ENCODE peak calls at places on chromosomes 6 and 20, in six cellular contexts. L, Y, Z, G, X and I are unnamed samples.
A peak's percentile ranks its signal among the peaks of the same experiment; 100 is the strongest.

GRCh38 chr20:14441201-14441600 is 103.8 kb upstream of the FLRT3 start:
- DNase-seq in L (no peak), G (no peak), Y (no peak), Z (no peak), X (no peak), I (peak; percentile 8)

GRCh38 chr6:113674075-113674474 is 183.1 kb upstream of the MARCKS start:
- DNase-seq in Z (no peak), Y (no peak), X (no peak), G (no peak), L (no peak), I (no peak)

GRCh38 chr20:5843054-5843731 is 93.0 kb downstream of the SHLD1 start:
- DNase-seq in G (no peak), X (no peak), Y (no peak), Z (peak; percentile 25), L (no peak), I (no peak)

GRCh38 chr20:24488064-24488799 is 18.8 kb downstream of the SYNDIG1 start:
- DNase-seq in G (no peak), Y (no peak), Z (no peak), X (no peak), L (no peak), I (no peak)

GRCh38 chr20:63053430-63054102 is 46.8 kb upstream of the BHLHE23 start:
- DNase-seq in Z (no peak), L (no peak), Y (peak; percentile 13), X (no peak), G (no peak), I (no peak)

GRCh38 chr6:139586273-139586672 is 211.8 kb upstream of the CITED2 start:
- DNase-seq in Z (no peak), Y (no peak), L (no peak), G (no peak), X (no peak), I (no peak)

GRCh38 chr6:110217255-110217654 is 37.0 kb downstream of the CDC40 start:
- DNase-seq in X (no peak), Y (no peak), G (no peak), Z (peak; percentile 26), L (no peak), I (peak; percentile 45)

GRCh38 chr6:56475736-56476457 is 166.8 kb downstream of the DST start:
- DNase-seq in Y (no peak), G (no peak), X (no peak), L (no peak), Z (peak; percentile 36), I (peak; percentile 49)